ENCODE peak calls at places on chromosomes 11 and 22, in nine cellular contexts. One of them, this sample, is unnamed.

GRCh38 chr22:49460662-49461371 is 366.9 kb downstream of the BRD1 start:
- DNase-seq in bronchial epithelial cell: no peak
- DNase-seq in heart left ventricle: no peak
- DNase-seq in PC-3: no peak
- DNase-seq in H7: no peak
- DNase-seq in MM.1S: no peak
- DNase-seq in HCT116: no peak
- DNase-seq in GM23338: no peak
- DNase-seq in lower lobe of right lung: no peak
- DNase-seq in this sample: no peak

GRCh38 chr22:44261861-44262595 is 50.7 kb downstream of the SHISAL1 start:
- DNase-seq in bronchial epithelial cell: no peak
- DNase-seq in heart left ventricle: no peak
- DNase-seq in PC-3: no peak
- DNase-seq in H7: peak; percentile 25
- DNase-seq in MM.1S: no peak
- DNase-seq in HCT116: no peak
- DNase-seq in GM23338: no peak
- DNase-seq in lower lobe of right lung: no peak
- DNase-seq in this sample: peak; percentile 42

GRCh38 chr11:78381867-78382266 is 35.8 kb downstream of the GAB2 start:
- DNase-seq in bronchial epithelial cell: no peak
- DNase-seq in heart left ventricle: no peak
- DNase-seq in PC-3: no peak
- DNase-seq in H7: no peak
- DNase-seq in MM.1S: no peak
- DNase-seq in HCT116: no peak
- DNase-seq in GM23338: no peak
- DNase-seq in lower lobe of right lung: no peak
- DNase-seq in this sample: no peak

GRCh38 chr11:130831506-130832385 is 84.5 kb downstream of the SNX19 start:
- DNase-seq in bronchial epithelial cell: peak; percentile 39
- DNase-seq in heart left ventricle: no peak
- DNase-seq in PC-3: peak; percentile 29
- DNase-seq in H7: peak; percentile 57
- DNase-seq in MM.1S: peak; percentile 95
- DNase-seq in HCT116: no peak
- DNase-seq in GM23338: peak; percentile 43
- DNase-seq in lower lobe of right lung: no peak
- DNase-seq in this sample: peak; percentile 62

GRCh38 chr11:69491071-69492031 is 9.9 kb downstream of the LINC01488 start:
- DNase-seq in bronchial epithelial cell: no peak
- DNase-seq in heart left ventricle: peak; percentile 57
- DNase-seq in PC-3: no peak
- DNase-seq in H7: peak; percentile 36
- DNase-seq in MM.1S: no peak
- DNase-seq in HCT116: no peak
- DNase-seq in GM23338: no peak
- DNase-seq in lower lobe of right lung: peak; percentile 44
- DNase-seq in this sample: no peak

GRCh38 chr22:31962392-31963113 is 18.2 kb downstream of the YWHAH start:
- DNase-seq in bronchial epithelial cell: no peak
- DNase-seq in heart left ventricle: no peak
- DNase-seq in PC-3: no peak
- DNase-seq in H7: no peak
- DNase-seq in MM.1S: no peak
- DNase-seq in HCT116: no peak
- DNase-seq in GM23338: no peak
- DNase-seq in lower lobe of right lung: no peak
- DNase-seq in this sample: no peak

GRCh38 chr22:46614070-46614931 is 5.9 kb upstream of the GRAMD4 start:
- DNase-seq in bronchial epithelial cell: no peak
- DNase-seq in heart left ventricle: peak; percentile 60
- DNase-seq in PC-3: no peak
- DNase-seq in H7: no peak
- DNase-seq in MM.1S: peak; percentile 92
- DNase-seq in HCT116: no peak
- DNase-seq in GM23338: no peak
- DNase-seq in lower lobe of right lung: peak; percentile 62
- DNase-seq in this sample: no peak

GRCh38 chr11:20353829-20354434 is 9.6 kb upstream of the HTATIP2 start:
- DNase-seq in bronchial epithelial cell: peak; percentile 39
- DNase-seq in heart left ventricle: no peak
- DNase-seq in PC-3: peak; percentile 65
- DNase-seq in H7: peak; percentile 35
- DNase-seq in MM.1S: peak; percentile 40
- DNase-seq in HCT116: peak; percentile 45
- DNase-seq in GM23338: peak; percentile 72
- DNase-seq in lower lobe of right lung: no peak
- DNase-seq in this sample: peak; percentile 72

GRCh38 chr11:69841859-69842698 is 22.9 kb upstream of the FGF3 start:
- DNase-seq in bronchial epithelial cell: no peak
- DNase-seq in heart left ventricle: no peak
- DNase-seq in PC-3: peak; percentile 69
- DNase-seq in H7: peak; percentile 76
- DNase-seq in MM.1S: peak; percentile 42
- DNase-seq in HCT116: peak; percentile 49
- DNase-seq in GM23338: peak; percentile 72
- DNase-seq in lower lobe of right lung: peak; percentile 16
- DNase-seq in this sample: peak; percentile 75

GRCh38 chr11:19253817-19254216 is 13.1 kb upstream of the E2F8 start:
- DNase-seq in bronchial epithelial cell: no peak
- DNase-seq in heart left ventricle: no peak
- DNase-seq in PC-3: no peak
- DNase-seq in H7: no peak
- DNase-seq in MM.1S: no peak
- DNase-seq in HCT116: no peak
- DNase-seq in GM23338: no peak
- DNase-seq in lower lobe of right lung: no peak
- DNase-seq in this sample: no peak

GRCh38 chr11:119791701-119792151 is 62.7 kb upstream of the NECTIN1 start:
- DNase-seq in bronchial epithelial cell: no peak
- DNase-seq in heart left ventricle: no peak
- DNase-seq in PC-3: no peak
- DNase-seq in H7: peak; percentile 72
- DNase-seq in MM.1S: no peak
- DNase-seq in HCT116: no peak
- DNase-seq in GM23338: no peak
- DNase-seq in lower lobe of right lung: no peak
- DNase-seq in this sample: peak; percentile 86

GRCh38 chr11:9748361-9748970 is 84.6 kb downstream of the SWAP70 start:
- DNase-seq in bronchial epithelial cell: peak; percentile 65
- DNase-seq in heart left ventricle: no peak
- DNase-seq in PC-3: peak; percentile 80
- DNase-seq in H7: peak; percentile 76
- DNase-seq in MM.1S: peak; percentile 87
- DNase-seq in HCT116: peak; percentile 70
- DNase-seq in GM23338: peak; percentile 81
- DNase-seq in lower lobe of right lung: peak; percentile 68
- DNase-seq in this sample: peak; percentile 77

GRCh38 chr11:57874981-57875380 is 113.4 kb downstream of the CTNND1 start:
- DNase-seq in bronchial epithelial cell: no peak
- DNase-seq in heart left ventricle: no peak
- DNase-seq in PC-3: no peak
- DNase-seq in H7: no peak
- DNase-seq in MM.1S: no peak
- DNase-seq in HCT116: no peak
- DNase-seq in GM23338: peak; percentile 11
- DNase-seq in lower lobe of right lung: no peak
- DNase-seq in this sample: no peak

GRCh38 chr22:36350751-36351594 is 36.8 kb downstream of the MYH9 start:
- DNase-seq in bronchial epithelial cell: peak; percentile 51
- DNase-seq in heart left ventricle: no peak
- DNase-seq in PC-3: peak; percentile 48
- DNase-seq in H7: peak; percentile 69
- DNase-seq in MM.1S: no peak
- DNase-seq in HCT116: no peak
- DNase-seq in GM23338: no peak
- DNase-seq in lower lobe of right lung: no peak
- DNase-seq in this sample: peak; percentile 75

DNA sequence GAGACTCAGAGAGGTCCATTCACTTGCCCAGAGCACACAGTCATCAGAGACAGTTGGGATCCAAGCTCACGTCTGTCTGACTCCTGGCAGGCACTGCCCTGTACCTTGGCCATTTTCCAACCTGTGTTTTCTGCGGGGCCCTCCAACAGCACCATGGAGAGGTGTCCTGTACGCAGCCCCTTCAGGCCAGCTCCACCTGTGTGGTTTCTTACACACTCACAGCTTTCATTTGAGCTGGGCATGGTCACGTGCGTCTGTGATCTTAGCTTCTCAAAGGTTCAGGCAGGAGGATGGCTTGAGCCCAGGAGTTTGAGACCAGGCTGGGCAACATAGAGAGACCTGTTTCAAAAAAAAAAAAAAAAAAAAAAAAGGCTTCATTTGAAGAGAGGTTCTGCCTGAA is 24.4 kb downstream of the TOM1 start:
- DNase-seq in bronchial epithelial cell: no peak
- DNase-seq in heart left ventricle: no peak
- DNase-seq in PC-3: no peak
- DNase-seq in H7: no peak
- DNase-seq in MM.1S: no peak
- DNase-seq in HCT116: no peak
- DNase-seq in GM23338: no peak
- DNase-seq in lower lobe of right lung: no peak
- DNase-seq in this sample: no peak
- H3K36me3 ChIP-seq in bronchial epithelial cell: peaks cover 25% of the 10 kb centered on the region
- H3K36me3 ChIP-seq in heart left ventricle: peaks cover 26% of the 10 kb centered on the region
- H3K36me3 ChIP-seq in PC-3: no peaks in the 10 kb centered on the region
- H3K36me3 ChIP-seq in H7: peaks cover 6% of the 10 kb centered on the region
- H3K36me3 ChIP-seq in MM.1S: no peaks in the 10 kb centered on the region
- H3K36me3 ChIP-seq in HCT116: peaks cover 2% of the 10 kb centered on the region
- H3K36me3 ChIP-seq in GM23338: no peaks in the 10 kb centered on the region
- H3K36me3 ChIP-seq in lower lobe of right lung: peaks cover 100% of the 10 kb centered on the region
- H3K36me3 ChIP-seq in this sample: peaks cover 32% of the 10 kb centered on the region

GRCh38 chr11:75456596-75456995 is 23.6 kb upstream of the KLHL35 start:
- DNase-seq in bronchial epithelial cell: no peak
- DNase-seq in heart left ventricle: peak; percentile 36
- DNase-seq in PC-3: no peak
- DNase-seq in H7: no peak
- DNase-seq in MM.1S: no peak
- DNase-seq in HCT116: no peak
- DNase-seq in GM23338: no peak
- DNase-seq in lower lobe of right lung: peak; percentile 39
- DNase-seq in this sample: no peak
- H3K27me3 ChIP-seq in bronchial epithelial cell: no peaks in the 10 kb centered on the region
- H3K27me3 ChIP-seq in heart left ventricle: no peaks in the 10 kb centered on the region
- H3K27me3 ChIP-seq in PC-3: no peaks in the 10 kb centered on the region
- H3K27me3 ChIP-seq in H7: no peaks in the 10 kb centered on the region
- H3K27me3 ChIP-seq in MM.1S: peaks cover 25% of the 10 kb centered on the region
- H3K27me3 ChIP-seq in HCT116: no peaks in the 10 kb centered on the region
- H3K27me3 ChIP-seq in GM23338: no peaks in the 10 kb centered on the region
- H3K27me3 ChIP-seq in lower lobe of right lung: no peaks in the 10 kb centered on the region
- H3K27me3 ChIP-seq in this sample: no peaks in the 10 kb centered on the region

DNA sequence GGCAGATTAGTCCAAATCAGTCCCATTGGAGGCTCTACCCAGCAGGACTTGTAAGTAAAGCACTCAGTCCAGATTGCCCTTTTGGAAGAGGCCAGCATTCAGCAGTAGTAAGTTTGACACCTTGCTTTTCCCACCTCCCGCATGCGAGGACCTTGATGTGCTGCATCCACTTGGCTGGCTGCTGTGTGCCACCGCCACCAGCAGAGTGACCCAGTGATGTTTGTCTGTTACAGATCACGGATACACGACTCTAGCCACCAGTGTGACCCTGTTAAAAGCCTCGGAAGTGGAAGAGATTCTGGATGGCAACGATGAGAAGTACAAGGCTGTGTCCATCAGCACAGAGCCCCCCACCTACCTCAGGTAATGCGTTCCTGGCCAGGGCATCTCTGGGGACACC is 6.6 kb downstream of the SMARCB1 start:
- DNase-seq in bronchial epithelial cell: no peak
- DNase-seq in heart left ventricle: peak; percentile 8
- DNase-seq in PC-3: no peak
- DNase-seq in H7: peak; percentile 13
- DNase-seq in MM.1S: no peak
- DNase-seq in HCT116: no peak
- DNase-seq in GM23338: no peak
- DNase-seq in lower lobe of right lung: peak; percentile 13
- DNase-seq in this sample: peak; percentile 57
- H3K36me3 ChIP-seq in bronchial epithelial cell: peaks cover 19% of the 10 kb centered on the region
- H3K36me3 ChIP-seq in heart left ventricle: peaks cover 17% of the 10 kb centered on the region
- H3K36me3 ChIP-seq in PC-3: peaks cover 4% of the 10 kb centered on the region
- H3K36me3 ChIP-seq in H7: peaks cover 25% of the 10 kb centered on the region
- H3K36me3 ChIP-seq in MM.1S: peaks cover 14% of the 10 kb centered on the region
- H3K36me3 ChIP-seq in HCT116: peaks cover 16% of the 10 kb centered on the region
- H3K36me3 ChIP-seq in GM23338: peaks cover 26% of the 10 kb centered on the region
- H3K36me3 ChIP-seq in lower lobe of right lung: peaks cover 73% of the 10 kb centered on the region
- H3K36me3 ChIP-seq in this sample: peaks cover 63% of the 10 kb centered on the region

GRCh38 chr11:3147626-3148025 is 17.5 kb downstream of the OSBPL5 start:
- DNase-seq in bronchial epithelial cell: no peak
- DNase-seq in heart left ventricle: no peak
- DNase-seq in PC-3: no peak
- DNase-seq in H7: peak; percentile 65
- DNase-seq in MM.1S: no peak
- DNase-seq in HCT116: no peak
- DNase-seq in GM23338: no peak
- DNase-seq in lower lobe of right lung: no peak
- DNase-seq in this sample: no peak
- H3K27me3 ChIP-seq in bronchial epithelial cell: no peaks in the 10 kb centered on the region
- H3K27me3 ChIP-seq in heart left ventricle: no peaks in the 10 kb centered on the region
- H3K27me3 ChIP-seq in PC-3: no peaks in the 10 kb centered on the region
- H3K27me3 ChIP-seq in H7: no peaks in the 10 kb centered on the region
- H3K27me3 ChIP-seq in MM.1S: no peaks in the 10 kb centered on the region
- H3K27me3 ChIP-seq in HCT116: no peaks in the 10 kb centered on the region
- H3K27me3 ChIP-seq in GM23338: no peaks in the 10 kb centered on the region
- H3K27me3 ChIP-seq in lower lobe of right lung: no peaks in the 10 kb centered on the region
- H3K27me3 ChIP-seq in this sample: peaks cover 94% of the 10 kb centered on the region

GRCh38 chr22:25835348-25835747 is 93.4 kb downstream of the MYO18B start:
- DNase-seq in bronchial epithelial cell: no peak
- DNase-seq in heart left ventricle: no peak
- DNase-seq in PC-3: no peak
- DNase-seq in H7: no peak
- DNase-seq in MM.1S: no peak
- DNase-seq in HCT116: no peak
- DNase-seq in GM23338: no peak
- DNase-seq in lower lobe of right lung: no peak
- DNase-seq in this sample: no peak
- H3K36me3 ChIP-seq in bronchial epithelial cell: no peaks in the 10 kb centered on the region
- H3K36me3 ChIP-seq in heart left ventricle: no peaks in the 10 kb centered on the region
- H3K36me3 ChIP-seq in PC-3: no peaks in the 10 kb centered on the region
- H3K36me3 ChIP-seq in H7: no peaks in the 10 kb centered on the region
- H3K36me3 ChIP-seq in MM.1S: no peaks in the 10 kb centered on the region
- H3K36me3 ChIP-seq in HCT116: no peaks in the 10 kb centered on the region
- H3K36me3 ChIP-seq in GM23338: no peaks in the 10 kb centered on the region
- H3K36me3 ChIP-seq in lower lobe of right lung: no peaks in the 10 kb centered on the region
- H3K36me3 ChIP-seq in this sample: no peaks in the 10 kb centered on the region